ENCODE peak calls at places on chromosomes 13 and 19, in six cellular contexts. S is GM23248; X is testis; J is CD4-positive, alpha-beta T cell; I is trophoblast cell; C is WERI-Rb-1. Y is an unnamed sample. For H3K9me3, the result is how much of the 10 kb centered on the place peaks cover.

GRCh38 chr13:111650626-111651025 is 330.2 kb downstream of the TEX29 start:
- DNase-seq in S (no peak), X (no peak), J (no peak), I (no peak), C (no peak), Y (no peak)

GRCh38 chr19:38596057-38596981 is 21.4 kb downstream of the MAP4K1 start:
- DNase-seq in S (peak), X (peak), J (no peak), I (peak), C (peak), Y (no peak)

GRCh38 chr13:50627111-50627510 is 216.4 kb downstream of the DLEU7 start:
- DNase-seq in S (no peak), X (no peak), J (no peak), I (peak), C (no peak), Y (no peak)

GRCh38 chr13:109425821-109426689 is 360.3 kb downstream of the IRS2 start:
- DNase-seq in S (no peak), X (no peak), J (no peak), I (no peak), C (no peak), Y (no peak)

GRCh38 chr13:33932765-33933406 is 114.9 kb downstream of the RFC3 start:
- DNase-seq in S (no peak), X (no peak), J (no peak), I (peak), C (no peak), Y (no peak)

GRCh38 chr19:33191501-33191900 is 2.6 kb upstream of the LRP3 start:
- DNase-seq in S (no peak), X (no peak), J (no peak), I (no peak), C (no peak), Y (no peak)

GRCh38 chr19:3047307-3048189 is 14.7 kb downstream of the TLE5 start:
- DNase-seq in S (peak), X (peak), J (peak), I (peak), C (peak), Y (peak)

GRCh38 chr19:1270854-1271527 is 1.9 kb downstream of the CIRBP start:
- DNase-seq in S (no peak), X (no peak), J (no peak), I (no peak), C (no peak), Y (no peak)

GRCh38 chr19:42250666-42251531 is 4.0 kb downstream of the ERF start:
- DNase-seq in S (peak), X (no peak), J (no peak), I (no peak), C (no peak), Y (no peak)

GRCh38 chr13:47908200-47908902 is 92.7 kb downstream of the SUCLA2 start:
- DNase-seq in S (peak), X (no peak), J (no peak), I (no peak), C (no peak), Y (no peak)

GRCh38 chr13:79194272-79194671 is 211.8 kb downstream of the RBM26 start:
- DNase-seq in S (no peak), X (no peak), J (peak), I (no peak), C (no peak), Y (no peak)

GRCh38 chr19:17686027-17686511 is 2.1 kb downstream of the UNC13A start:
- DNase-seq in S (peak), X (no peak), J (no peak), I (no peak), C (no peak), Y (no peak)

GRCh38 chr13:73171242-73171641 is 112.4 kb downstream of the KLF5 start:
- DNase-seq in S (no peak), X (no peak), J (no peak), I (peak), C (no peak), Y (no peak)

GRCh38 chr13:28499579-28499978 is 4.7 kb upstream of the FLT1 start:
- DNase-seq in S (peak), X (no peak), J (no peak), I (no peak), C (no peak), Y (no peak)

GRCh38 chr13:73703606-73704005 is 430.6 kb downstream of the KLF12 start:
- DNase-seq in S (no peak), X (no peak), J (no peak), I (peak), C (no peak), Y (no peak)

GRCh38 chr13:22505489-22505888 is 675.3 kb upstream of the SGCG start:
- DNase-seq in S (peak), X (peak), J (no peak), I (peak), C (no peak), Y (no peak)

GRCh38 chr19:31402529-31402928 is 53.3 kb upstream of the TSHZ3 start:
- DNase-seq in S (no peak), X (no peak), J (no peak), I (no peak), C (no peak), Y (no peak)

GRCh38 chr13:74206061-74206561 is 71.9 kb upstream of the KLF12 start:
- DNase-seq in S (peak), X (no peak), J (no peak), I (peak), C (no peak), Y (no peak)

GRCh38 chr19:6886272-6886671 is 1.1 kb upstream of the ADGRE1 start:
- DNase-seq in S (no peak), X (no peak), J (no peak), I (no peak), C (no peak), Y (no peak)

GRCh38 chr19:3849092-3849491 is 19.7 kb downstream of the ZFR2 start:
- DNase-seq in S (peak), X (no peak), J (peak), I (peak), C (peak), Y (no peak)

GRCh38 chr19:51788029-51788428 is 6.9 kb upstream of the FPR3 start:
- DNase-seq in S (no peak), X (no peak), J (no peak), I (no peak), C (no peak), Y (no peak)
- H3K9me3 ChIP-seq in S (under half), X (under half), J (under half), I (under half), C (under half), Y (under half)

GRCh38 chr19:15894359-15894758 is 3.5 kb downstream of the CYP4F2 start:
- DNase-seq in S (no peak), X (no peak), J (no peak), I (no peak), C (no peak), Y (no peak)

GRCh38 chr19:15892012-15892411 is 5.9 kb downstream of the CYP4F2 start:
- DNase-seq in S (no peak), X (no peak), J (no peak), I (no peak), C (no peak), Y (no peak)

GRCh38 chr19:15895876-15896430 is 1.9 kb downstream of the CYP4F2 start:
- DNase-seq in S (no peak), X (no peak), J (no peak), I (no peak), C (no peak), Y (no peak)

GRCh38 chr19:15891434-15891833 is 6.4 kb downstream of the CYP4F2 start:
- DNase-seq in S (no peak), X (no peak), J (no peak), I (no peak), C (no peak), Y (no peak)

DNA sequence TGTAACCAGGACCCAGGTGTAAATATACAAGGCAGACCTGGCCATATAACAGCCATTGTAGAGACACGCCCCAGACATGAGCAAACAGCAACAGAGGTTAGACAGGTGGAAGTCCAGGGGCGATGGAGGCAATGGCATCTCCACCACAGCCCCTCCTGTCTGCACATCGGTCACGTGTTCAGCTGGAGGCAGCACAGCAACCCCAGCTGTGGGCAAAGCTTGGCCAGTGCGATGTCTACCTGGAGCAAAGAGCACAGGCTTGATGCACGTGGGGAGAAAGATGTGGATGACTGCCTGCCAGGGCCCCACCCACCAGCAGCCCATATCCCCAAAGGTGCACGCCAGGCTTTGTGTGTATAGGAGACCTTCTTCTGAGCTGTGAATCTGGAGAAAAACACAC is 4.4 kb downstream of the CYP4F2 start:
- DNase-seq in S (no peak), X (no peak), J (no peak), I (no peak), C (no peak), Y (no peak)
- H3K9me3 ChIP-seq in S (under half), X (under half), J (under half), I (half or more), C (under half), Y (under half)

GRCh38 chr19:56404705-56405056 is 549 bp downstream of the ZNF583 start:
- DNase-seq in S (peak), X (no peak), J (no peak), I (no peak), C (no peak), Y (no peak)

GRCh38 chr19:56403764-56404704 is at the start of gene ZNF583:
- DNase-seq in S (peak), X (peak), J (peak), I (peak), C (peak), Y (peak)

GRCh38 chr19:56400485-56400884 is 3.6 kb upstream of the ZNF583 start:
- DNase-seq in S (no peak), X (no peak), J (no peak), I (no peak), C (no peak), Y (no peak)

GRCh38 chr19:56403261-56403660 is 871 bp upstream of the ZNF583 start:
- DNase-seq in S (peak), X (no peak), J (no peak), I (peak), C (no peak), Y (no peak)

DNA sequence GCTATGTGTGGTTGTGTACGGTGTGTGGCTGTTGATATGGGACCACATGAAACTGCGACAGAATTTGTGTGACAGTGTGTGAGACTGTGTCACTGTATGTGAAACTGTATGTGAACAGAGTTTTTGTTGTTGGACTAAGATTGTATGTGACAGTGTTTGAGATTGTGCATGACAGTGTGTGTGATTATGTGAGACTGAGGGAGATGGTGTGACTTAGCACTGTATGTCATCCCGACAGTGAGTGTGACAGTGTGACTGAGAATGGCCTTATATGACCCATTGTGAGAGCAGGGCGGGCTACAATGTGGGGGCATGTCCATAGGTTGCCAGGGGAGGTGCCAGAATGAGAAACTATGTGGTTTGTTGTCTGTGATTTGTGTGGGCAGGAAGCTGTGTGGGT is 930 bp downstream of the ZNF583 start:
- DNase-seq in S (no peak), X (no peak), J (no peak), I (no peak), C (no peak), Y (no peak)
- H3K9me3 ChIP-seq in S (under half), X (under half), J (under half), I (under half), C (under half), Y (under half)

GRCh38 chr13:90511903-90512302 is 835.6 kb upstream of the MIR17HG start:
- DNase-seq in S (no peak), X (no peak), J (no peak), I (no peak), C (no peak), Y (no peak)
- H3K9me3 ChIP-seq in S (under half), X (under half), J (under half), I (under half), C (under half), Y (under half)

GRCh38 chr13:76225815-76226489 is 589.8 kb downstream of the LMO7 start:
- DNase-seq in S (no peak), X (peak), J (no peak), I (peak), C (no peak), Y (no peak)

GRCh38 chr13:76226941-76227340 is 590.8 kb downstream of the LMO7 start:
- DNase-seq in S (no peak), X (no peak), J (no peak), I (no peak), C (no peak), Y (no peak)

GRCh38 chr13:76231522-76232167 is 595.5 kb downstream of the LMO7 start:
- DNase-seq in S (no peak), X (no peak), J (no peak), I (no peak), C (no peak), Y (no peak)

GRCh38 chr13:76223999-76224398 is 587.9 kb downstream of the LMO7 start:
- DNase-seq in S (no peak), X (no peak), J (no peak), I (no peak), C (no peak), Y (no peak)

DNA sequence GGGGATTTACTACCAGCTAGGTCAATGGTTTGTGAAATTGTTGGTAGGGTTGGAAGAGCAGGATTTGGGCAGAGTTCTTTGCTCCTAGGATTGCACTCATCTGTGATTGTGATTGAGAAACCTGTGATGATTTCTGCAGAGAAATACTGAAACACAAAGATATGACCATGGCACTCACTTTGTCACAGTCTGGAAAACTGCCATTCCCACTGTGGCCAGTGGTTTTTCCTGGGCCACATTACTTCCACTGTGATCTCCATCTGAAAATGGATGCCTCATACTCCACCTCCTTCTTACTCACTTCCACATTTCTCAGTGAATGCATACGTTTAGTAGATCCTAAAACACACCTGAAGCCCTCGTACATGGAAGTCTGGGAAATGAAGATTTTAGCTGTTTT is 593.2 kb downstream of the LMO7 start:
- DNase-seq in S (no peak), X (no peak), J (no peak), I (no peak), C (no peak), Y (no peak)
- H3K9me3 ChIP-seq in S (under half), X (under half), J (under half), I (under half), C (under half), Y (under half)

DNA sequence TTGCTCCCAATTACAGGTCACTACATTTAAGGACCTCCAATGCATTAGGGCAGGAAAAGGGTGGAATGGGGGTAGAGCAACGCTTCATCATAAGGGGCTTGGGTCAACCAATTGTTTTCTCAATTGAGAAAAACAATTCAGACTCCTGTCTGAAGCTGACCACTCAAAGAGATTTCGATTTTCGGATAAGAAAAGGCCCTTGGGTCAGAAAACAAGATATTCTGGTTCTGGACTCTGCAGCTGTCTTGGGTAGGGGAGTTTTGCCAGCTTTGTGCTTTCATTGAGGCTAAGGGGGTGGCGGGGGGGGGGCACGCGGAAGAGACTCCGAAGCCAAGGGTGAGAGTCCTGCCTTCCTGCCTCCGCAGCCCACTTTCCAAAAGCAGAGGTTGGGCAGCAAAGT is 4.8 kb upstream of the ZNF98 start:
- DNase-seq in S (no peak), X (no peak), J (no peak), I (peak), C (no peak), Y (no peak)
- H3K9me3 ChIP-seq in S (under half), X (under half), J (under half), I (under half), C (under half), Y (under half)

DNA sequence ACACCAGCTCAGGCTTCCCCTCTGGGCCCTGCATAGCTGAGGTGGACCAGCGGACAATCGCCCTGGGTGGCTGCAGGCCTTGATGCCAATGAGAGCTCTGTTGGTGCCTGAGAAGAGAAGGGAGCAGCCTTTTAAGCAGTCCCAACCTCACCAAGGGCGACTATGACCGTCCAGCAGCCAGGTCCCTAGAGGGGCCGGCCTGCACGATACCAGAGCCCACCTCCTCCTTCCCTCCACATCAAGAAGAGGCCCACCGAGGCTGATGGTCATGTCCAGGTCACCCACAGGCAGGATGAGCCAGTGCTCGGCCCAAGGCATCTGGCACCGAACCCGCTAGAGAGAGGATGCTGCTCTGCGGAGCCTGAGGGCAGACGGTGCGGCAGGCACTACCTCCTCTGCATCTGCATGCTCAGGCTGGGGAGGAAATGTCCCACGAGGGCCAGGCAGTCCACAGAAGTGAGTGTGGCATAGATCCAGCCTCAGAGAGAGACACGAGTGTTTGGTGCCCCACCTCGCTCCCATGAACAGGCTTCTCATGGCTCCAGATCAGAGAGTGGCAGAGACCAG is 219.4 kb downstream of the TUBA3C start:
- DNase-seq in S (no peak), X (no peak), J (no peak), I (no peak), C (no peak), Y (no peak)
- H3K9me3 ChIP-seq in S (under half), X (under half), J (under half), I (half or more), C (under half), Y (under half)

DNA sequence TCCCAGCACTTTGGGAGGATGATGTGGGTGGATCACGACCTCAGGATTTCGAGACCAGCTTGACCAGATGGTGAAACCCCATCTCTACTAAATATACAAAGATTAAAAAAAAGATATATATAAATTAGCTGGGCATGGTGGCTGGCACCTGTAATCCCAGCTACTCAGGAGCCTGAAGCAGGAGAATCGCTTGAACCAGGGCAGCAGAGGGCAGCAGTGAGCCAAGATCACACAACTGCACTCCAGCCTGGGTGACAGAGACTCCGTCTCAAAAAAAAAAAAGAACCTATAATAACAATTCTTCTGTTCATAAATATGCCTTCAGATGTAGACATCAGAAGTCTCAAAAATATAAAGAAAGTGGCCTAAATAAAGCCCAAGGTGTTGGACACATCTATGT is 7.6 kb downstream of the ZNF737 start:
- DNase-seq in S (no peak), X (peak), J (no peak), I (peak), C (peak), Y (no peak)
- H3K9me3 ChIP-seq in S (under half), X (under half), J (half or more), I (under half), C (under half), Y (under half)

GRCh38 chr19:8455018-8455417 is 10.2 kb downstream of the HNRNPM start:
- DNase-seq in S (no peak), X (no peak), J (no peak), I (no peak), C (no peak), Y (no peak)
- H3K9me3 ChIP-seq in S (under half), X (under half), J (under half), I (under half), C (under half), Y (under half)

GRCh38 chr19:51994048-51994644 is 7.5 kb upstream of the ZNF350 start:
- DNase-seq in S (peak), X (no peak), J (no peak), I (no peak), C (no peak), Y (no peak)
- H3K9me3 ChIP-seq in S (under half), X (under half), J (half or more), I (under half), C (under half), Y (half or more)